ENCODE peak calls at places on chromosome 15, in seven cellular contexts. One of them, this sample, is unnamed.

GRCh38 chr15:96735621-96736020 is 405.1 kb downstream of the NR2F2 start:
- DNase-seq in neural progenitor cell: no peak
- DNase-seq in fibroblast of mammary gland: no peak
- DNase-seq in CD4-positive, alpha-beta T cell: no peak
- DNase-seq in GM20000: no peak
- DNase-seq in A549: no peak
- DNase-seq in IMR-90: no peak
- DNase-seq in this sample: no peak

GRCh38 chr15:89828324-89829145 is 13.9 kb upstream of the ANPEP start:
- DNase-seq in CD4-positive, alpha-beta T cell: no peak
- DNase-seq in IMR-90: peak
- DNase-seq in A549: no peak
- DNase-seq in GM20000: no peak
- DNase-seq in neural progenitor cell: peak
- DNase-seq in fibroblast of mammary gland: peak
- DNase-seq in this sample: no peak

GRCh38 chr15:80436511-80437307 is 32.5 kb downstream of the ARNT2 start:
- DNase-seq in fibroblast of mammary gland: peak
- DNase-seq in CD4-positive, alpha-beta T cell: no peak
- DNase-seq in IMR-90: peak
- DNase-seq in GM20000: no peak
- DNase-seq in A549: peak
- DNase-seq in neural progenitor cell: no peak
- DNase-seq in this sample: no peak

GRCh38 chr15:42727740-42728355 is 9.1 kb downstream of the CDAN1 start:
- DNase-seq in IMR-90: no peak
- DNase-seq in A549: no peak
- DNase-seq in GM20000: no peak
- DNase-seq in fibroblast of mammary gland: no peak
- DNase-seq in neural progenitor cell: no peak
- DNase-seq in CD4-positive, alpha-beta T cell: no peak
- DNase-seq in this sample: no peak

GRCh38 chr15:73323374-73323955 is 45.3 kb downstream of the HCN4 start:
- DNase-seq in fibroblast of mammary gland: no peak
- DNase-seq in IMR-90: no peak
- DNase-seq in neural progenitor cell: no peak
- DNase-seq in CD4-positive, alpha-beta T cell: no peak
- DNase-seq in GM20000: no peak
- DNase-seq in A549: no peak
- DNase-seq in this sample: no peak

GRCh38 chr15:99076109-99076508 is 28.8 kb upstream of the SYNM start:
- DNase-seq in A549: no peak
- DNase-seq in GM20000: no peak
- DNase-seq in IMR-90: no peak
- DNase-seq in fibroblast of mammary gland: no peak
- DNase-seq in CD4-positive, alpha-beta T cell: no peak
- DNase-seq in neural progenitor cell: no peak
- DNase-seq in this sample: no peak

GRCh38 chr15:60507596-60508424 is 28.9 kb upstream of the ICE2 start:
- DNase-seq in CD4-positive, alpha-beta T cell: peak
- DNase-seq in neural progenitor cell: peak
- DNase-seq in GM20000: peak
- DNase-seq in A549: peak
- DNase-seq in IMR-90: peak
- DNase-seq in fibroblast of mammary gland: peak
- DNase-seq in this sample: peak

GRCh38 chr15:83170474-83171165 is 37.0 kb downstream of the HDGFL3 start:
- DNase-seq in CD4-positive, alpha-beta T cell: no peak
- DNase-seq in fibroblast of mammary gland: peak
- DNase-seq in GM20000: no peak
- DNase-seq in A549: no peak
- DNase-seq in IMR-90: peak
- DNase-seq in neural progenitor cell: no peak
- DNase-seq in this sample: no peak

GRCh38 chr15:32829441-32829840 is 111.6 kb downstream of the GREM1 start:
- DNase-seq in A549: no peak
- DNase-seq in CD4-positive, alpha-beta T cell: no peak
- DNase-seq in neural progenitor cell: no peak
- DNase-seq in IMR-90: no peak
- DNase-seq in fibroblast of mammary gland: no peak
- DNase-seq in GM20000: no peak
- DNase-seq in this sample: no peak

GRCh38 chr15:101348643-101349496 is 53.8 kb upstream of the SNRPA1 start:
- DNase-seq in fibroblast of mammary gland: no peak
- DNase-seq in IMR-90: no peak
- DNase-seq in A549: no peak
- DNase-seq in CD4-positive, alpha-beta T cell: no peak
- DNase-seq in neural progenitor cell: no peak
- DNase-seq in GM20000: no peak
- DNase-seq in this sample: no peak

GRCh38 chr15:93042211-93042610 is 46.8 kb downstream of the RGMA start:
- DNase-seq in neural progenitor cell: no peak
- DNase-seq in CD4-positive, alpha-beta T cell: no peak
- DNase-seq in GM20000: no peak
- DNase-seq in fibroblast of mammary gland: no peak
- DNase-seq in A549: no peak
- DNase-seq in IMR-90: no peak
- DNase-seq in this sample: no peak

GRCh38 chr15:67998599-67999122 is 55.5 kb upstream of the PIAS1 start:
- DNase-seq in fibroblast of mammary gland: peak
- DNase-seq in CD4-positive, alpha-beta T cell: no peak
- DNase-seq in neural progenitor cell: no peak
- DNase-seq in GM20000: no peak
- DNase-seq in IMR-90: peak
- DNase-seq in A549: peak
- DNase-seq in this sample: no peak

GRCh38 chr15:100602822-100603393 is 519 bp downstream of the ASB7 start:
- DNase-seq in GM20000: peak
- DNase-seq in neural progenitor cell: peak
- DNase-seq in CD4-positive, alpha-beta T cell: peak
- DNase-seq in IMR-90: peak
- DNase-seq in fibroblast of mammary gland: no peak
- DNase-seq in A549: peak
- DNase-seq in this sample: no peak

GRCh38 chr15:42082832-42083604 is 11.3 kb downstream of the PLA2G4D start:
- DNase-seq in fibroblast of mammary gland: no peak
- DNase-seq in neural progenitor cell: no peak
- DNase-seq in IMR-90: no peak
- DNase-seq in CD4-positive, alpha-beta T cell: no peak
- DNase-seq in GM20000: no peak
- DNase-seq in A549: no peak
- DNase-seq in this sample: no peak

GRCh38 chr15:63156086-63156707 is 1.1 kb downstream of the RPS27L start:
- DNase-seq in GM20000: no peak
- DNase-seq in A549: no peak
- DNase-seq in CD4-positive, alpha-beta T cell: no peak
- DNase-seq in IMR-90: no peak
- DNase-seq in neural progenitor cell: peak
- DNase-seq in fibroblast of mammary gland: peak
- DNase-seq in this sample: no peak

GRCh38 chr15:75107905-75108838 is 84.8 kb downstream of the PPCDC start:
- DNase-seq in neural progenitor cell: no peak
- DNase-seq in A549: peak
- DNase-seq in CD4-positive, alpha-beta T cell: peak
- DNase-seq in IMR-90: peak
- DNase-seq in fibroblast of mammary gland: peak
- DNase-seq in GM20000: peak
- DNase-seq in this sample: no peak

GRCh38 chr15:43440721-43441281 is 52.2 kb downstream of the TP53BP1 start:
- DNase-seq in GM20000: peak
- DNase-seq in fibroblast of mammary gland: peak
- DNase-seq in IMR-90: peak
- DNase-seq in CD4-positive, alpha-beta T cell: no peak
- DNase-seq in neural progenitor cell: peak
- DNase-seq in A549: peak
- DNase-seq in this sample: no peak

GRCh38 chr15:68411276-68411675 is 20.7 kb downstream of the ITGA11 start:
- DNase-seq in CD4-positive, alpha-beta T cell: no peak
- DNase-seq in neural progenitor cell: no peak
- DNase-seq in GM20000: no peak
- DNase-seq in A549: no peak
- DNase-seq in fibroblast of mammary gland: no peak
- DNase-seq in IMR-90: no peak
- DNase-seq in this sample: no peak

GRCh38 chr15:100438570-100438969 is 90.2 kb downstream of the CERS3 start:
- DNase-seq in neural progenitor cell: no peak
- DNase-seq in GM20000: no peak
- DNase-seq in IMR-90: no peak
- DNase-seq in A549: no peak
- DNase-seq in CD4-positive, alpha-beta T cell: no peak
- DNase-seq in fibroblast of mammary gland: peak
- DNase-seq in this sample: no peak

GRCh38 chr15:55555089-55555488 is 33.1 kb downstream of the PYGO1 start:
- DNase-seq in IMR-90: no peak
- DNase-seq in A549: no peak
- DNase-seq in neural progenitor cell: no peak
- DNase-seq in CD4-positive, alpha-beta T cell: no peak
- DNase-seq in fibroblast of mammary gland: peak
- DNase-seq in GM20000: no peak
- DNase-seq in this sample: no peak

GRCh38 chr15:66214236-66214635 is 39.3 kb downstream of the MEGF11 start:
- DNase-seq in IMR-90: no peak
- DNase-seq in GM20000: no peak
- DNase-seq in CD4-positive, alpha-beta T cell: no peak
- DNase-seq in A549: no peak
- DNase-seq in neural progenitor cell: no peak
- DNase-seq in fibroblast of mammary gland: no peak
- DNase-seq in this sample: no peak

GRCh38 chr15:40204100-40204499 is 34.8 kb upstream of the PAK6 start:
- DNase-seq in IMR-90: no peak
- DNase-seq in A549: no peak
- DNase-seq in neural progenitor cell: no peak
- DNase-seq in CD4-positive, alpha-beta T cell: no peak
- DNase-seq in GM20000: no peak
- DNase-seq in fibroblast of mammary gland: no peak
- DNase-seq in this sample: no peak
- TF ChIP-seq CTCF in IMR-90: no peak
- TF ChIP-seq CTCF in A549: no peak
- TF ChIP-seq CTCF in neural progenitor cell: no peak
- TF ChIP-seq CTCF in CD4-positive, alpha-beta T cell: no peak
- TF ChIP-seq CTCF in GM20000: no peak
- TF ChIP-seq CTCF in fibroblast of mammary gland: no peak
- TF ChIP-seq CTCF in this sample: no peak

DNA sequence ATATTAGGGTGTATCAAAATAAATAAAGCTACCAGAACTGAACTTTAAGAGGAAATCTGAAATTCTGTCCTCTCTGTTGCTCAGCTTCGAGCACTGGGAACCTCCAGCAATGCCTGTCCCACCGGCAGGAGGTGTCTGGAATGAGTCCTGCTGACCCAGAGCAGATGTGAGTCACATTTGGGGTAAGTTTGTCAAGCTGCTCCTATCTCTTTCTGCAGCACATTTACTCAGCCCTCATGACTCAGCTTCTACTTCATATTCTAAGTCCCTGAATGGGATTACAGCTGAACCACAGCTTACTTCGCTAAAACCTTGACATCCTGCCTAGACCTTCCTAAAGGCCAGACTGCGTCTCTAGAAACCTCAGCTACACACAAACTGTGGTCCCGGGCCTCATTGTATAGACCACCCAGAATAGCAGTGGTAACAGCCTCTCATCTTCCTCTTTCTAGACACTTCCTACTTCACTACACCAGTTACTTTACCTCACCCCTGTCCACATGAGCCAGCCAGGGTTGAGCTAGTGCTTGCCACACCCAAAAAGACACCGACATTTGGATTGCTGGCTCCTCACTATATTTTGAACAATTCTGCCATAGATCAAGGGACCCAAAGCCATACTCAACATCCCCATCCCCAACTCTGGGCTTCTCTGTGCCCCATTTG is 109.6 kb upstream of the TMCO5A start:
- DNase-seq in A549: peak
- DNase-seq in GM20000: peak
- DNase-seq in neural progenitor cell: no peak
- DNase-seq in IMR-90: peak
- DNase-seq in CD4-positive, alpha-beta T cell: no peak
- DNase-seq in fibroblast of mammary gland: peak
- DNase-seq in this sample: no peak
- TF ChIP-seq CTCF in A549: no peak
- TF ChIP-seq CTCF in GM20000: no peak
- TF ChIP-seq CTCF in neural progenitor cell: no peak
- TF ChIP-seq CTCF in IMR-90: peak
- TF ChIP-seq CTCF in CD4-positive, alpha-beta T cell: no peak
- TF ChIP-seq CTCF in fibroblast of mammary gland: peak
- TF ChIP-seq CTCF in this sample: no peak

DNA sequence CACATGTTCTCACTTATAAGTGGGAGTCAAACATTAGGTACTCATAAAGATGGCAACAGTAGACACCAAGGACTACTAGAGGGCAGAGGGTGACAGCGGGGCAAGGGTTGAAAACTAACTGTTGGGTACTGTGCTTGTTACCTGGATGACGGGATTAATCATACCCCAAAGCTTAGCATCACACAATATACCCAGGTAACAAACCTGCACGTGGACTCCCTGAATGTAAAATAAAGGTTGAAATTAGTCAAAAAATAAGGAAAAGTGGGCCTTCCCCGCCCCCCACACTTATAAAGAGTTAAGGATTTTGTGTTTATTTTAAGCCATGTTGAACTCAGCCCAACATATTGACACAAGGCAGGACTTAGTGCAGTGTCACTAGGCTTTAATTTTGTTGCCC is 96.1 kb downstream of the APBA2 start:
- DNase-seq in IMR-90: no peak
- DNase-seq in neural progenitor cell: no peak
- DNase-seq in CD4-positive, alpha-beta T cell: no peak
- DNase-seq in GM20000: no peak
- DNase-seq in fibroblast of mammary gland: no peak
- DNase-seq in A549: no peak
- DNase-seq in this sample: no peak
- TF ChIP-seq CTCF in IMR-90: no peak
- TF ChIP-seq CTCF in neural progenitor cell: no peak
- TF ChIP-seq CTCF in CD4-positive, alpha-beta T cell: no peak
- TF ChIP-seq CTCF in GM20000: no peak
- TF ChIP-seq CTCF in fibroblast of mammary gland: no peak
- TF ChIP-seq CTCF in A549: no peak
- TF ChIP-seq CTCF in this sample: no peak

GRCh38 chr15:58932791-58933310 is 628 bp downstream of the SLTM start:
- DNase-seq in fibroblast of mammary gland: no peak
- DNase-seq in neural progenitor cell: no peak
- DNase-seq in A549: no peak
- DNase-seq in GM20000: no peak
- DNase-seq in CD4-positive, alpha-beta T cell: no peak
- DNase-seq in IMR-90: no peak
- DNase-seq in this sample: no peak

GRCh38 chr15:58934521-58934920 is 1.0 kb upstream of the SLTM start:
- DNase-seq in A549: no peak
- DNase-seq in fibroblast of mammary gland: no peak
- DNase-seq in IMR-90: no peak
- DNase-seq in CD4-positive, alpha-beta T cell: no peak
- DNase-seq in GM20000: no peak
- DNase-seq in neural progenitor cell: peak
- DNase-seq in this sample: no peak

GRCh38 chr15:58934114-58934447 is 602 bp upstream of the SLTM start:
- DNase-seq in A549: no peak
- DNase-seq in GM20000: no peak
- DNase-seq in CD4-positive, alpha-beta T cell: no peak
- DNase-seq in fibroblast of mammary gland: no peak
- DNase-seq in neural progenitor cell: no peak
- DNase-seq in IMR-90: no peak
- DNase-seq in this sample: no peak

GRCh38 chr15:58931985-58932384 is 1.5 kb downstream of the SLTM start:
- DNase-seq in A549: peak
- DNase-seq in neural progenitor cell: no peak
- DNase-seq in fibroblast of mammary gland: peak
- DNase-seq in GM20000: peak
- DNase-seq in IMR-90: peak
- DNase-seq in CD4-positive, alpha-beta T cell: no peak
- DNase-seq in this sample: no peak

GRCh38 chr15:58933311-58934113 is at the start of gene SLTM:
- DNase-seq in CD4-positive, alpha-beta T cell: peak
- DNase-seq in fibroblast of mammary gland: peak
- DNase-seq in GM20000: peak
- DNase-seq in IMR-90: peak
- DNase-seq in neural progenitor cell: peak
- DNase-seq in A549: peak
- DNase-seq in this sample: peak
- TF ChIP-seq CTCF in CD4-positive, alpha-beta T cell: no peak
- TF ChIP-seq CTCF in fibroblast of mammary gland: peak
- TF ChIP-seq CTCF in GM20000: no peak
- TF ChIP-seq CTCF in IMR-90: no peak
- TF ChIP-seq CTCF in neural progenitor cell: peak
- TF ChIP-seq CTCF in A549: peak
- TF ChIP-seq CTCF in this sample: peak